ENCODE peak calls at places on chromosome 20, in five cellular contexts. Y, L, Z, U and M are unnamed samples.

GRCh38 chr20:57785061-57785460 is 75.2 kb upstream of the PMEPA1 start:
- DNase-seq in Y (no peak), L (no peak), Z (no peak), U (no peak), M (no peak)

GRCh38 chr20:46552460-46553420 is 2.3 kb upstream of the OCSTAMP start:
- DNase-seq in Y (no peak), L (no peak), Z (no peak), U (no peak), M (no peak)

GRCh38 chr20:53916173-53916512 is 154.3 kb downstream of the BCAS1 start:
- DNase-seq in Y (no peak), L (no peak), Z (no peak), U (no peak), M (no peak)

GRCh38 chr20:36866681-36867485 is 9.1 kb upstream of the TLDC2 start:
- DNase-seq in Y (no peak), L (no peak), Z (no peak), U (no peak), M (no peak)

GRCh38 chr20:45359406-45360148 is 3.4 kb upstream of the SYS1 start:
- DNase-seq in Y (peak), L (no peak), Z (no peak), U (peak), M (no peak)

GRCh38 chr20:38269715-38270114 is 9.2 kb upstream of the KIAA1755 start:
- DNase-seq in Y (no peak), L (no peak), Z (no peak), U (no peak), M (no peak)

GRCh38 chr20:8375898-8376297 is 243.8 kb downstream of the PLCB1 start:
- DNase-seq in Y (no peak), L (no peak), Z (no peak), U (no peak), M (no peak)

GRCh38 chr20:38181207-38181693 is 16.2 kb upstream of the TGM2 start:
- DNase-seq in Y (no peak), L (no peak), Z (no peak), U (no peak), M (no peak)

GRCh38 chr20:44732327-44732726 is 13.3 kb upstream of the KCNK15 start:
- DNase-seq in Y (no peak), L (no peak), Z (no peak), U (no peak), M (no peak)

GRCh38 chr20:40991181-40991889 is 37.3 kb upstream of the TOP1 start:
- DNase-seq in Y (peak), L (no peak), Z (no peak), U (no peak), M (no peak)

GRCh38 chr20:35726759-35727711 is 15.0 kb downstream of the RBM39 start:
- DNase-seq in Y (no peak), L (no peak), Z (no peak), U (no peak), M (no peak)
- TF ChIP-seq POLR2A in Y (no peak), L (no peak), Z (no peak), U (no peak), M (no peak)

GRCh38 chr20:24462461-24463010 is 6.9 kb upstream of the SYNDIG1 start:
- DNase-seq in Y (no peak), L (no peak), Z (no peak), U (no peak), M (no peak)
- TF ChIP-seq POLR2A in Y (no peak), L (no peak), Z (no peak), U (no peak), M (no peak)

GRCh38 chr20:50191065-50191565 is 485 bp downstream of the CEBPB start:
- DNase-seq in Y (peak), L (no peak), Z (peak), U (peak), M (no peak)
- TF ChIP-seq POLR2A in Y (no peak), L (peak), Z (no peak), U (no peak), M (peak)

DNA sequence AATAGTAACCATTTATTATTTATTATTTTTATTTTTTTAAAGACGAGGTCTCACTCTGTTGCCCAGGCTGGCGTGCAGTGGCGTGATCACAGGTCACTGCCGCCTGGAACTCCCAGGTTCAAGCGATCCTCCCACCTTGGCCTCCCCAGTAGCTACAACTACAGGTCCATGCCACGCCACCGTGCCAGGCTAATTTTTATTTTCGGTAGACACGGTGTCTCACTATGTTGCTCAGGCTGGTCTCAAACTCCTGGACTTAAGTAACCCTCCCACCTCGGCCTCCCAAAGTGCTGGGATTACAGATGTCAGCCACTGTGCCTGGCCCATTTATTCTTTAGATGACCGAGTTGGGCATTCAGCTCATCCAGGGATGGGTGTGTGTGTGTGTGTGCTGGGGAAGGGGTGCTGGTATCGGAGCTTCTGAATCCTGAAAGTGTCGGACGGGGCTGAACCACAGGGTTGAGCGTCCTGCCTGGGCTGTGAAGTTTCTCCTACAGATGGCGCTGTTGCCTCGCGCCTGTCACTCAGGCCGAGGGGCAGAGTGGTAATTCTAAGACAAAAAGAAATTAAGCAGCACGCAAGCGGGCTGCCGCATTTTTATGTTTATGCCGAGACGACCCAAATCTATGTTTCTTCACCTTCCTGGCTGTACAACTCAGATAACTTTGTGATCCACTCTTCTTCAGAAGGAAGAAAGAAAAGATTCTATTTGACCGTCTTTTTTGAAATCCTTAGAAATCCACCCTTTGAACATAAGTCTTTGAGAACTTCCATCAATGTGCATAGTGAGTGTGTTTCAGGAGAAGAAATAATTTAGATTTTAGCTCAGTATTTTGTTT is 252.8 kb downstream of the CDH26 start:
- DNase-seq in Y (peak), L (peak), Z (peak), U (no peak), M (peak)
- TF ChIP-seq POLR2A in Y (no peak), L (no peak), Z (no peak), U (no peak), M (no peak)

GRCh38 chr20:32229351-32229750 is 21.7 kb downstream of the POFUT1 start:
- DNase-seq in Y (no peak), L (no peak), Z (no peak), U (no peak), M (no peak)

GRCh38 chr20:32230707-32231106 is 23.0 kb downstream of the POFUT1 start:
- DNase-seq in Y (no peak), L (no peak), Z (no peak), U (no peak), M (no peak)

GRCh38 chr20:32227316-32227715 is 19.6 kb downstream of the POFUT1 start:
- DNase-seq in Y (peak), L (no peak), Z (no peak), U (no peak), M (no peak)

GRCh38 chr20:32231245-32231644 is 23.6 kb downstream of the POFUT1 start:
- DNase-seq in Y (no peak), L (no peak), Z (no peak), U (no peak), M (no peak)

DNA sequence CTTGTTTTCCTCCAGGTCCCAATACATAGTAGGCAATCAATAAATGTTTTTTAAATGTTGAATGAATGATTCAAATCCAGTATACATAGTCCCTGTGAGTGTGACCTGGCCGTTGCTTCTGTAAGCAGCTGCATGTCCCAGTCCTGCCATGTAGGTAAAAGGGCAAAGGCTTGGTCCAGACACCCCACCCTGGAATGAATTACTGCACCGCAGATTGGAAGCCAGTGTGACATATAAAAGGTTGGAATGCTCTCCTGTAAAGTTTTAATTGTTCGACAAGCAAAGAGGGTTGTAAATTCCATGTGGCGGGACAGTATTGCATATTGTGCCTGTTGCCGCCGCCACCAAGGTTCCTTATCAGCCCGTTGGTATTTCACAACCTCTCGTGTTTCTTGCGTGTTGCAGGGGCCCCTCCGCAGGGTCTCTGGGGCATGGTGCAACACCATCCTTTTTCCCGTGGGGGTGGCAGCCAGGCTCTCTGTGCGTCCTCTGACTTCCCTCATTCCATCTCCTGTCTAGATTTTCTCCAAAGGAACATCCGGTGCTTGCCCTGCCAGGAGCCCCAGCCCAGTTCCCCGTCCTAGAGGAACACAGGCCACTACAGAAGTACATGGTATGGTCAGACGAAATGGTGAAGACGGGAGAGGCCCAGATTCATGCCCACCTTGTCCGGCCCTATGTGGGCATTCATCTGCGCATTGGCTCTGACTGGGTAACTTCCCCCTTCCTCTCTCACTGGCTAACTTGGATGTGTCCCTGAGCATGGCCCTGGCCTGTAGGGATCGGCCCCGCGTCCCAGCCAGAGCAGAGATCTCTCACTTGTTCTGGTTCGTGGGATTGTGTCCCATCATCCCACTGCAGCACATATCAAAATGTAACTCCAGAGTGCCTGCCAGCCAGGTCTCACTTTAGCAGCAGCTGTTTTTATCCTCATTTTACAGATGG is 20.3 kb downstream of the POFUT1 start:
- DNase-seq in Y (peak), L (no peak), Z (no peak), U (no peak), M (no peak)
- TF ChIP-seq POLR2A in Y (peak), L (no peak), Z (no peak), U (no peak), M (no peak)

GRCh38 chr20:64036346-64037198 is 590 bp downstream of the C20orf204 start:
- DNase-seq in Y (no peak), L (no peak), Z (no peak), U (no peak), M (no peak)
- TF ChIP-seq POLR2A in Y (no peak), L (no peak), Z (no peak), U (no peak), M (no peak)

GRCh38 chr20:50165687-50166554 is 12.4 kb upstream of the PEDS1 start:
- DNase-seq in Y (peak), L (peak), Z (peak), U (peak), M (peak)
- TF ChIP-seq POLR2A in Y (peak), L (no peak), Z (no peak), U (no peak), M (peak)

DNA sequence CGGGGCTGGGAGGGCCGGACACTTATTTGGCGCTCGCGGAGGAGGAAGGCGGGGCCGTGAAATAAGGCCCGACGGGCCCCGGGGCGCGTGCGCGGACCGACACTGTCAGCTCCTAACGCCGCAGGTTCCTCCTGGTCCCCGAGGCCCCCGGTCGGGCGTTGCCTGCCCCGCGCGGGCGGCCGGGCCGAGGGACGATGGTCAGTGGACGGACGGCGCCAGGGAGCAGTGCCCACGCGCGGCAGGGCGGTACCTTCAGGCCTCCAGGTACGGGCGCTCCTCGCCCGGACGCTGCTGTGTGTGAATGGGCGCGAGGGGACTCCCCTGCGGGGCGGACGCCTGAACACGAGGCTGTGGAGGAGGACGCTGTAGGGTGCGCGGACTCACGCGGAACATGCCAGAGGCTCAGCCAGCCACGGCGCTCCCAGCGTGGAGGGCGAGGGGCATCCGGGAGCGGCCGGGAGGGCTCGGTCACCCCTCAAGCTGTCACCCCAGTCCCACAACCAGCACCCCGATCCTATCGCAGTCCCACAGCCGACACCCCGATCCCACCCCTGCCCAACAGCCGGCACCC is 313 bp upstream of the GMEB2 start:
- DNase-seq in Y (peak), L (peak), Z (peak), U (peak), M (peak)
- TF ChIP-seq POLR2A in Y (peak), L (peak), Z (peak), U (peak), M (peak)

GRCh38 chr20:35279040-35279439 is 1.1 kb upstream of the MMP24OS start:
- DNase-seq in Y (no peak), L (no peak), Z (no peak), U (no peak), M (no peak)

GRCh38 chr20:35277531-35278395 is at the start of gene MMP24OS:
- DNase-seq in Y (peak), L (peak), Z (peak), U (peak), M (peak)

GRCh38 chr20:35280523-35280922 is 2.6 kb upstream of the MMP24OS start:
- DNase-seq in Y (no peak), L (no peak), Z (no peak), U (no peak), M (no peak)

GRCh38 chr20:35281506-35282101 is 3.0 kb downstream of the EIF6 start:
- DNase-seq in Y (no peak), L (no peak), Z (no peak), U (no peak), M (no peak)

DNA sequence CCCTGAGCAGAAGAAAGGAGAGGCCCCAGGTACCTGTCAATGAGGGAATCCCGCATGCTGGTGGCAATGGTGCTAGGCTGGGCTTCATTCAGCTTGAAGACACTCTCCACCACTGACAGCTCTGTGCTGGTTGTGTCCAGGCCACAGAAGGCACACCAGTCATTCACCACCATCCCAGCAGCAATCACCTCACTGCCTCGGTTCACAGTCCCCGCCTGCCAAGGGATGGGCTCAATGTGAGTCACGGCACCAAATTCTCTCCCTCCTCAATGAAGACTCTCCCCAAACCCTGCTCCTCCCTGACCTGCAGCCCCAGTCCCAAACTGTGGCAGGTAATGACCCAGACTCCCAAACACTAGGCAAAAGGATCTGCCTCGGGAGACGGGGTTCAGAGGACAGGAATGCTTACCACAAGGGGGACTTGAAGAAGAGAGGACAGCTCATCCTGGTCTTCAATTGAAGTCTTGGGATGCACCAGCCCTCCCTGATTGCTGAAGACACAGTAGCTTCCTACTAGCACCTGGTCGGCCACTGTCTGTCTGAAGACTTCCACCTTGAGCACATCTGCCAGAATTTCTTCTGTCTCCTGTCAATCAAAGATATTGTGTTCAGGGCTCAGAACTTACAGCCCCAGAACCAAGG is 1.7 kb upstream of the MMP24OS start:
- DNase-seq in Y (no peak), L (no peak), Z (no peak), U (no peak), M (no peak)
- TF ChIP-seq POLR2A in Y (no peak), L (no peak), Z (no peak), U (no peak), M (no peak)